ENCODE peak calls at places on chromosome 7, in five cellular contexts. G is A549, O is GM12878, S is K562, T is GM23338. H is an unnamed sample.

GRCh38 chr7:106102387-106102966 is 9.6 kb downstream of the SYPL1 start:
- DNase-seq in G (no peak), O (no peak), S (no peak), T (no peak), H (no peak)

GRCh38 chr7:68929712-68930395 is 668.4 kb upstream of the AUTS2 start:
- DNase-seq in G (peak), O (no peak), S (no peak), T (no peak), H (no peak)

GRCh38 chr7:44981035-44981706 is 2.4 kb upstream of the MYO1G start:
- DNase-seq in G (no peak), O (no peak), S (no peak), T (peak), H (no peak)

GRCh38 chr7:110839866-110840265 is 251.1 kb upstream of the LRRN3 start:
- DNase-seq in G (peak), O (no peak), S (no peak), T (peak), H (peak)

GRCh38 chr7:41809487-41810257 is 106.8 kb upstream of the INHBA start:
- DNase-seq in G (no peak), O (no peak), S (no peak), T (no peak), H (no peak)

GRCh38 chr7:157389951-157390730 is 53.3 kb downstream of the DNAJB6 start:
- DNase-seq in G (no peak), O (no peak), S (no peak), T (no peak), H (no peak)

GRCh38 chr7:40283391-40283790 is 148.6 kb downstream of the SUGCT start:
- DNase-seq in G (no peak), O (no peak), S (no peak), T (no peak), H (no peak)

GRCh38 chr7:132784406-132784805 is 208.1 kb upstream of the PLXNA4 start:
- DNase-seq in G (no peak), O (no peak), S (no peak), T (no peak), H (no peak)

GRCh38 chr7:100364480-100364879 is 6.6 kb downstream of the PILRB start:
- DNase-seq in G (no peak), O (no peak), S (no peak), T (no peak), H (no peak)

GRCh38 chr7:29612596-29612995 is 49.0 kb downstream of the PRR15 start:
- DNase-seq in G (no peak), O (no peak), S (no peak), T (no peak), H (no peak)

GRCh38 chr7:81210092-81211064 is 291.5 kb upstream of the SEMA3C start:
- DNase-seq in G (no peak), O (no peak), S (no peak), T (no peak), H (no peak)

GRCh38 chr7:155590215-155591023 is 44.1 kb upstream of the CNPY1 start:
- DNase-seq in G (no peak), O (no peak), S (peak), T (peak), H (peak)

GRCh38 chr7:48962821-48963505 is 38.6 kb downstream of the CDC14C start:
- DNase-seq in G (no peak), O (no peak), S (no peak), T (no peak), H (no peak)

GRCh38 chr7:110922906-110923305 is 168.0 kb upstream of the LRRN3 start:
- DNase-seq in G (peak), O (no peak), S (no peak), T (no peak), H (peak)

GRCh38 chr7:78770422-78771410 is 682.8 kb downstream of the MAGI2 start:
- DNase-seq in G (no peak), O (no peak), S (no peak), T (peak), H (no peak)

GRCh38 chr7:74103219-74103772 is 19.7 kb downstream of the LIMK1 start:
- DNase-seq in G (no peak), O (no peak), S (no peak), T (no peak), H (no peak)

GRCh38 chr7:157943561-157943960 is 606.8 kb downstream of the DNAJB6 start:
- DNase-seq in G (no peak), O (no peak), S (no peak), T (no peak), H (no peak)

GRCh38 chr7:84975586-84976185 is 211.2 kb downstream of the SEMA3D start:
- DNase-seq in G (no peak), O (no peak), S (no peak), T (no peak), H (no peak)

GRCh38 chr7:87347682-87348081 is 2.2 kb downstream of the CROT start:
- DNase-seq in G (no peak), O (no peak), S (no peak), T (no peak), H (no peak)

GRCh38 chr7:294440-295154 is 4.6 kb downstream of the FOXL3 start:
- DNase-seq in G (no peak), O (no peak), S (no peak), T (no peak), H (no peak)

GRCh38 chr7:130939285-130940095 is 205.5 kb upstream of the KLF14 start:
- DNase-seq in G (no peak), O (no peak), S (peak), T (no peak), H (no peak)

GRCh38 chr7:74404388-74404700 is 49.4 kb upstream of the GTF2IRD1 start:
- DNase-seq in G (no peak), O (no peak), S (no peak), T (no peak), H (no peak)

GRCh38 chr7:99001482-99002145 is 123.3 kb downstream of the TRRAP start:
- DNase-seq in G (no peak), O (no peak), S (no peak), T (no peak), H (no peak)

GRCh38 chr7:91230503-91230902 is 33.7 kb upstream of the FZD1 start:
- DNase-seq in G (no peak), O (no peak), S (no peak), T (no peak), H (no peak)

GRCh38 chr7:39749177-39749576 is 125.8 kb downstream of the RALA start:
- DNase-seq in G (no peak), O (no peak), S (no peak), T (no peak), H (no peak)

GRCh38 chr7:107372298-107372697 is 97.6 kb upstream of the GPR22 start:
- DNase-seq in G (no peak), O (no peak), S (no peak), T (no peak), H (no peak)

GRCh38 chr7:35366167-35367155 is 112.6 kb upstream of the TBX20 start:
- DNase-seq in G (no peak), O (no peak), S (no peak), T (peak), H (no peak)

GRCh38 chr7:31069880-31070555 is 17.9 kb downstream of the ADCYAP1R1 start:
- DNase-seq in G (no peak), O (no peak), S (no peak), T (no peak), H (no peak)

GRCh38 chr7:142908290-142908689 is 22.7 kb upstream of the TRPV6 start:
- DNase-seq in G (no peak), O (no peak), S (no peak), T (no peak), H (no peak)

GRCh38 chr7:46603296-46603701 is 682.2 kb upstream of the IGFBP3 start:
- DNase-seq in G (no peak), O (no peak), S (no peak), T (no peak), H (no peak)
- TF ChIP-seq JUNB in G (no peak), O (no peak), S (no peak), T (no peak), H (no peak)

GRCh38 chr7:50657912-50658311 is 92.7 kb upstream of the DDC start:
- DNase-seq in G (no peak), O (no peak), S (no peak), T (no peak), H (no peak)
- TF ChIP-seq JUNB in G (no peak), O (no peak), S (no peak), T (no peak), H (no peak)

DNA sequence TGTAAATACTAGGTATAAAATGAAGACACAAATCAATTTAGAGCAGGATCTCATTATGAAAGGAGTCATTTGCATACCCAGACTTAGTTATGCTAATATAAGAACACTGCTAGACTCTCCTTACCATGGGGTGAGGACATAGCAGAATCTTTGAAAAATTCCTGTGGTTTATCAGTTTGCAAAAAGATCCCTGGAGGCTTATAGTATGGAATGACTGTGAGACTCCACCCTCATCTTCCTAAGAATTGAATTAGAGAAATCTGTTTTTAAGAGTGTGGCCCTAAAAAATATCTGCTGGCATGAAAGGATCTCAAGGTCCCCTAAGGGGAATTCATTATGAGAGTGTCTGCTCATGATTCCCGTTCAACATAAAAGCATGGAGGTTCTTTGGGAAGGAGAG is 63.2 kb downstream of the WNT2 start:
- DNase-seq in G (no peak), O (no peak), S (no peak), T (no peak), H (no peak)
- TF ChIP-seq JUNB in G (no peak), O (no peak), S (no peak), T (no peak), H (no peak)

GRCh38 chr7:64876792-64877713 is 26.0 kb upstream of the ZNF273 start:
- DNase-seq in G (no peak), O (no peak), S (no peak), T (peak), H (no peak)
- TF ChIP-seq JUNB in G (no peak), O (no peak), S (no peak), T (no peak), H (no peak)

GRCh38 chr7:7478569-7478968 is 57.1 kb downstream of the COL28A1 start:
- DNase-seq in G (no peak), O (no peak), S (no peak), T (no peak), H (no peak)

GRCh38 chr7:7479275-7479674 is 56.4 kb downstream of the COL28A1 start:
- DNase-seq in G (no peak), O (no peak), S (no peak), T (no peak), H (no peak)

GRCh38 chr7:7474436-7474835 is 61.2 kb downstream of the COL28A1 start:
- DNase-seq in G (no peak), O (no peak), S (no peak), T (no peak), H (no peak)

GRCh38 chr7:7475601-7476000 is 60.1 kb downstream of the COL28A1 start:
- DNase-seq in G (no peak), O (no peak), S (no peak), T (no peak), H (no peak)
- TF ChIP-seq JUNB in G (no peak), O (no peak), S (no peak), T (no peak), H (no peak)

DNA sequence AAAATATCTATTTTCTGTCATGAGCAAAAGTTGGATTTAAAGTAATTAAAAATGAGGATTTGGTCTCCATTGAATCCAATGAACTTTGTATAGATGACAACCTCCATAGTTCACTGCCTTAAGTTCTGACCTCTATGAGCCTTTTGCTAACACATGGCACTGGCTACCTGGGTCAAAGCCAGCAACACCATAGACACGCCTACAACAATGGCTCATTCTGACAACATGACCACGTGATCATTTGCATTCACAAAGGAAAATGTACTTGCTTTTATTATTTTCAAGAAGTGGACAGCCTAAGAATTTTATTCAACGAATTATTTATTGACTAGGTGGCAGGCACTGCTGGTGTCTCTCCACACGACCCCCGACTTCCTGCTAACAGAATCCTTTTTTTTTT is 90.6 kb downstream of the CARD11 start:
- DNase-seq in G (no peak), O (no peak), S (no peak), T (no peak), H (no peak)
- TF ChIP-seq JUNB in G (no peak), O (no peak), S (no peak), T (no peak), H (no peak)

GRCh38 chr7:93921607-93922446 is at the start of gene GNG11:
- DNase-seq in G (peak), O (no peak), S (no peak), T (peak), H (no peak)
- TF ChIP-seq JUNB in G (no peak), O (no peak), S (no peak), T (no peak), H (no peak)

GRCh38 chr7:2034291-2035201 is 198.2 kb downstream of the MAD1L1 start:
- DNase-seq in G (no peak), O (no peak), S (no peak), T (no peak), H (peak)

GRCh38 chr7:2036786-2037185 is 196.0 kb downstream of the MAD1L1 start:
- DNase-seq in G (no peak), O (no peak), S (no peak), T (no peak), H (no peak)

GRCh38 chr7:2037805-2038635 is 194.7 kb downstream of the MAD1L1 start:
- DNase-seq in G (no peak), O (peak), S (no peak), T (no peak), H (no peak)

GRCh38 chr7:2038876-2039728 is 193.6 kb downstream of the MAD1L1 start:
- DNase-seq in G (no peak), O (no peak), S (no peak), T (no peak), H (no peak)

GRCh38 chr7:2037301-2037804 is 195.4 kb downstream of the MAD1L1 start:
- DNase-seq in G (no peak), O (no peak), S (no peak), T (no peak), H (no peak)
- TF ChIP-seq JUNB in G (no peak), O (no peak), S (no peak), T (no peak), H (no peak)

H was measured in HepG2.